ENCODE peak calls at places on chromosome 3, in six cellular contexts. One of them, this sample, is unnamed.
A peak's percentile ranks its signal among the peaks of the same experiment; 100 is the strongest.

GRCh38 chr3:187628169-187628568 is 42.0 kb downstream of the SST start:
- DNase-seq in stomach: no peak
- DNase-seq in SK-N-SH: no peak
- DNase-seq in upper lobe of left lung: no peak
- DNase-seq in A549: no peak
- DNase-seq in transverse colon: no peak
- DNase-seq in this sample: no peak

GRCh38 chr3:140595295-140595694 is 82.6 kb upstream of the TRIM42 start:
- DNase-seq in A549: no peak
- DNase-seq in SK-N-SH: no peak
- DNase-seq in upper lobe of left lung: no peak
- DNase-seq in transverse colon: no peak
- DNase-seq in stomach: no peak
- DNase-seq in this sample: no peak

GRCh38 chr3:156605686-156606605 is 51.0 kb upstream of the SSR3 start:
- DNase-seq in A549: no peak
- DNase-seq in stomach: peak; percentile 31
- DNase-seq in transverse colon: peak; percentile 23
- DNase-seq in upper lobe of left lung: peak; percentile 90
- DNase-seq in SK-N-SH: peak; percentile 39
- DNase-seq in this sample: no peak

GRCh38 chr3:149883134-149883533 is 70.1 kb downstream of the RNF13 start:
- DNase-seq in SK-N-SH: no peak
- DNase-seq in transverse colon: no peak
- DNase-seq in A549: no peak
- DNase-seq in stomach: no peak
- DNase-seq in upper lobe of left lung: no peak
- DNase-seq in this sample: no peak

GRCh38 chr3:102353148-102353547 is 81.7 kb upstream of the ZPLD1 start:
- DNase-seq in transverse colon: no peak
- DNase-seq in A549: no peak
- DNase-seq in upper lobe of left lung: no peak
- DNase-seq in stomach: no peak
- DNase-seq in SK-N-SH: no peak
- DNase-seq in this sample: no peak

GRCh38 chr3:10352146-10352911 is 31.4 kb upstream of the SEC13 start:
- DNase-seq in SK-N-SH: no peak
- DNase-seq in A549: peak; percentile 62
- DNase-seq in stomach: no peak
- DNase-seq in transverse colon: no peak
- DNase-seq in upper lobe of left lung: no peak
- DNase-seq in this sample: no peak

GRCh38 chr3:50525987-50526386 is 22.6 kb upstream of the CACNA2D2 start:
- DNase-seq in SK-N-SH: no peak
- DNase-seq in stomach: peak; percentile 35
- DNase-seq in A549: peak; percentile 19
- DNase-seq in upper lobe of left lung: peak; percentile 44
- DNase-seq in transverse colon: no peak
- DNase-seq in this sample: no peak

GRCh38 chr3:30919600-30919999 is 25.1 kb upstream of the GADL1 start:
- DNase-seq in A549: no peak
- DNase-seq in upper lobe of left lung: no peak
- DNase-seq in SK-N-SH: no peak
- DNase-seq in transverse colon: no peak
- DNase-seq in stomach: no peak
- DNase-seq in this sample: no peak

GRCh38 chr3:82130056-82130455 is 368.6 kb upstream of the GBE1 start:
- DNase-seq in SK-N-SH: no peak
- DNase-seq in transverse colon: no peak
- DNase-seq in A549: no peak
- DNase-seq in stomach: no peak
- DNase-seq in upper lobe of left lung: no peak
- DNase-seq in this sample: no peak

GRCh38 chr3:190701096-190701532 is 161.4 kb downstream of the GMNC start:
- DNase-seq in SK-N-SH: no peak
- DNase-seq in stomach: peak; percentile 65
- DNase-seq in A549: peak; percentile 79
- DNase-seq in upper lobe of left lung: peak; percentile 56
- DNase-seq in transverse colon: peak; percentile 54
- DNase-seq in this sample: no peak

GRCh38 chr3:71022552-71023335 is 560.8 kb downstream of the FOXP1 start:
- DNase-seq in stomach: no peak
- DNase-seq in A549: peak; percentile 46
- DNase-seq in transverse colon: no peak
- DNase-seq in SK-N-SH: no peak
- DNase-seq in upper lobe of left lung: no peak
- DNase-seq in this sample: no peak

GRCh38 chr3:113200351-113200750 is 11.0 kb upstream of the BOC start:
- DNase-seq in upper lobe of left lung: no peak
- DNase-seq in SK-N-SH: no peak
- DNase-seq in stomach: no peak
- DNase-seq in transverse colon: no peak
- DNase-seq in A549: no peak
- DNase-seq in this sample: no peak

GRCh38 chr3:132641837-132642538 is 17.6 kb downstream of the ACAD11 start:
- DNase-seq in upper lobe of left lung: no peak
- DNase-seq in SK-N-SH: peak; percentile 70
- DNase-seq in A549: peak; percentile 37
- DNase-seq in stomach: no peak
- DNase-seq in transverse colon: no peak
- DNase-seq in this sample: no peak

GRCh38 chr3:157868168-157868567 is 238.1 kb downstream of the SHOX2 start:
- DNase-seq in transverse colon: no peak
- DNase-seq in upper lobe of left lung: no peak
- DNase-seq in SK-N-SH: no peak
- DNase-seq in A549: no peak
- DNase-seq in stomach: no peak
- DNase-seq in this sample: peak; percentile 21

GRCh38 chr3:145170101-145170500 is 990.9 kb downstream of the PLOD2 start:
- DNase-seq in SK-N-SH: no peak
- DNase-seq in stomach: no peak
- DNase-seq in upper lobe of left lung: no peak
- DNase-seq in transverse colon: no peak
- DNase-seq in A549: no peak
- DNase-seq in this sample: no peak

GRCh38 chr3:137514853-137515252 is 249.3 kb upstream of the SOX14 start:
- DNase-seq in SK-N-SH: no peak
- DNase-seq in upper lobe of left lung: no peak
- DNase-seq in transverse colon: no peak
- DNase-seq in A549: no peak
- DNase-seq in stomach: no peak
- DNase-seq in this sample: no peak

GRCh38 chr3:45103753-45104714 is 42.1 kb downstream of the CDCP1 start:
- DNase-seq in SK-N-SH: no peak
- DNase-seq in upper lobe of left lung: no peak
- DNase-seq in stomach: no peak
- DNase-seq in transverse colon: no peak
- DNase-seq in A549: no peak
- DNase-seq in this sample: no peak

GRCh38 chr3:8713901-8714759 is 19.5 kb upstream of the CAV3 start:
- DNase-seq in transverse colon: no peak
- DNase-seq in SK-N-SH: no peak
- DNase-seq in upper lobe of left lung: no peak
- DNase-seq in A549: peak; percentile 17
- DNase-seq in stomach: no peak
- DNase-seq in this sample: no peak

GRCh38 chr3:136535906-136536305 is 216.3 kb downstream of the STAG1 start:
- DNase-seq in SK-N-SH: no peak
- DNase-seq in transverse colon: no peak
- DNase-seq in stomach: no peak
- DNase-seq in upper lobe of left lung: no peak
- DNase-seq in A549: no peak
- DNase-seq in this sample: no peak

GRCh38 chr3:168155207-168155785 is 59.6 kb upstream of the GOLIM4 start:
- DNase-seq in SK-N-SH: no peak
- DNase-seq in transverse colon: no peak
- DNase-seq in stomach: no peak
- DNase-seq in A549: no peak
- DNase-seq in upper lobe of left lung: no peak
- DNase-seq in this sample: no peak

GRCh38 chr3:114718071-114718896 is 424.5 kb downstream of the TIGIT start:
- DNase-seq in upper lobe of left lung: no peak
- DNase-seq in transverse colon: no peak
- DNase-seq in A549: no peak
- DNase-seq in SK-N-SH: no peak
- DNase-seq in stomach: no peak
- DNase-seq in this sample: no peak
- TF ChIP-seq EP300 in upper lobe of left lung: no peak
- TF ChIP-seq EP300 in transverse colon: no peak
- TF ChIP-seq EP300 in A549: no peak
- TF ChIP-seq EP300 in SK-N-SH: no peak
- TF ChIP-seq EP300 in stomach: no peak
- TF ChIP-seq EP300 in this sample: no peak

GRCh38 chr3:177521305-177521704 is 324.0 kb upstream of the TBL1XR1 start:
- DNase-seq in SK-N-SH: no peak
- DNase-seq in A549: no peak
- DNase-seq in stomach: peak; percentile 77
- DNase-seq in transverse colon: peak; percentile 51
- DNase-seq in upper lobe of left lung: peak; percentile 89
- DNase-seq in this sample: no peak

GRCh38 chr3:177523072-177523675 is 325.9 kb upstream of the TBL1XR1 start:
- DNase-seq in A549: no peak
- DNase-seq in transverse colon: no peak
- DNase-seq in stomach: no peak
- DNase-seq in upper lobe of left lung: no peak
- DNase-seq in SK-N-SH: peak; percentile 62
- DNase-seq in this sample: no peak

GRCh38 chr3:177523991-177524438 is 326.7 kb upstream of the TBL1XR1 start:
- DNase-seq in upper lobe of left lung: no peak
- DNase-seq in transverse colon: no peak
- DNase-seq in A549: peak; percentile 54
- DNase-seq in SK-N-SH: no peak
- DNase-seq in stomach: no peak
- DNase-seq in this sample: no peak

GRCh38 chr3:177519588-177519987 is 322.3 kb upstream of the TBL1XR1 start:
- DNase-seq in transverse colon: no peak
- DNase-seq in stomach: no peak
- DNase-seq in SK-N-SH: no peak
- DNase-seq in A549: no peak
- DNase-seq in upper lobe of left lung: no peak
- DNase-seq in this sample: no peak

DNA sequence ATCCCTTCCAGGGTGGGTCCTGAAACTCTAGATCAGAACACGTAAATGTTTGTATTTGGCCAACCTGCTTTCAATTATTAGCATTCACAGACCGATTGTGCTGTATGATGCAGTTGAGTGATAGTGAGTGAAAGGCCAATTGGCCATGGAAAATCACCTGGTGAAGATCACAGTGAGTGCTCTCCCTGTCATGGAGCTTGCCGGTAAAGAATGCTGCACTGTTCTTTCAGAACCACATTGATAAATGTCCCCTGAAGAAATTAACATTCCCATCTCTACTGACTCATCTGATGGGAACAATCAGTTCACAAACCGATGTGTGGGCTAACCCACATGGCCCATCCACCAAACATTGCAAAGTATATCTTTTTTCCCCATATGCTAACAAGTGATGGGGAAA is 324.8 kb upstream of the TBL1XR1 start:
- DNase-seq in stomach: no peak
- DNase-seq in A549: no peak
- DNase-seq in SK-N-SH: peak; percentile 28
- DNase-seq in upper lobe of left lung: no peak
- DNase-seq in transverse colon: no peak
- DNase-seq in this sample: no peak
- TF ChIP-seq EP300 in stomach: no peak
- TF ChIP-seq EP300 in A549: no peak
- TF ChIP-seq EP300 in SK-N-SH: peak; percentile 22
- TF ChIP-seq EP300 in upper lobe of left lung: no peak
- TF ChIP-seq EP300 in transverse colon: no peak
- TF ChIP-seq EP300 in this sample: no peak

GRCh38 chr3:197024881-197025735 is 4.5 kb downstream of the MELTF start:
- DNase-seq in stomach: no peak
- DNase-seq in A549: no peak
- DNase-seq in upper lobe of left lung: no peak
- DNase-seq in transverse colon: no peak
- DNase-seq in SK-N-SH: no peak
- DNase-seq in this sample: no peak

GRCh38 chr3:197023998-197024651 is 5.5 kb downstream of the MELTF start:
- DNase-seq in SK-N-SH: no peak
- DNase-seq in upper lobe of left lung: no peak
- DNase-seq in A549: no peak
- DNase-seq in stomach: no peak
- DNase-seq in transverse colon: no peak
- DNase-seq in this sample: no peak

GRCh38 chr3:197021729-197022404 is 7.8 kb downstream of the MELTF start:
- DNase-seq in upper lobe of left lung: no peak
- DNase-seq in A549: no peak
- DNase-seq in transverse colon: no peak
- DNase-seq in SK-N-SH: peak; percentile 12
- DNase-seq in stomach: peak; percentile 10
- DNase-seq in this sample: no peak

GRCh38 chr3:197022405-197023231 is 7.0 kb downstream of the MELTF start:
- DNase-seq in upper lobe of left lung: no peak
- DNase-seq in A549: no peak
- DNase-seq in SK-N-SH: peak; percentile 27
- DNase-seq in stomach: no peak
- DNase-seq in transverse colon: no peak
- DNase-seq in this sample: no peak

GRCh38 chr3:197023241-197023997 is 6.2 kb downstream of the MELTF start:
- DNase-seq in upper lobe of left lung: no peak
- DNase-seq in SK-N-SH: peak; percentile 51
- DNase-seq in A549: no peak
- DNase-seq in transverse colon: no peak
- DNase-seq in stomach: no peak
- DNase-seq in this sample: no peak
- TF ChIP-seq EP300 in upper lobe of left lung: no peak
- TF ChIP-seq EP300 in SK-N-SH: no peak
- TF ChIP-seq EP300 in A549: no peak
- TF ChIP-seq EP300 in transverse colon: no peak
- TF ChIP-seq EP300 in stomach: no peak
- TF ChIP-seq EP300 in this sample: no peak

DNA sequence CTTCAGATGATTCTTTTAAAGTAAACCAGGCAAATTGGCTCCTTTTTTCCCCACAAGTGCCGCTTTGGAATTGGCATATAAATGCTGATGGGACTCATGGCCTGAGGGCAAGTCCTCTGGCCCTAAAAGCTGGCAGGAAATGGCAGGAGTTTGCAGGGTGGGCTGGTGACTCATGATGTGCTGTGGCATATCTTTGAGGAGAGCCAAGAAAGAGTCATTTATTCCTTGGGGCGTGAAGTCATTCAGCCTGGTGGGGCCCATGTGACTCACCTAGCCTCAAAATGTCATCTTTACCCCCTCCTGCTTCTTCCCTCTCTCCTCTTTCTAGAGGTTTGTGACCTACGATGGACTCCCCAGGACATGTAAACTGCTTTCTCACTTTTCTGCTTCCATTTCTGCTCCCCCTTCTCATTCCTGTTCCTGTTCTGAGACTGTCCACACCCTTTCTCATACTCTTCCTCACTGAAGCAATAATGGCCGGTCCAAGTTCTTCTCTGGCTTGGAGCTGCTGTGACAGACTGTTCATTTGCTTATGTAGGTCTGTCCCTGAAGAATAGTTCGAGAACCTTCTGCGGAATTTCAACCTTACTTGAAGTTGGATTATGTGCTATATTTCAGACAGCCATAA is 326.1 kb downstream of the SATB1 start:
- DNase-seq in upper lobe of left lung: no peak
- DNase-seq in stomach: no peak
- DNase-seq in A549: peak; percentile 78
- DNase-seq in transverse colon: no peak
- DNase-seq in SK-N-SH: no peak
- DNase-seq in this sample: no peak
- TF ChIP-seq EP300 in upper lobe of left lung: no peak
- TF ChIP-seq EP300 in stomach: no peak
- TF ChIP-seq EP300 in A549: peak; percentile 72
- TF ChIP-seq EP300 in transverse colon: no peak
- TF ChIP-seq EP300 in SK-N-SH: peak; percentile 13
- TF ChIP-seq EP300 in this sample: no peak

This sample was measured in tibial nerve.